ENCODE peak calls at places on chromosomes 7 and 10, in four cellular contexts. One of them, this sample, is unnamed. For H3K4me1, the result is how much of the 10 kb centered on the place peaks cover.

GRCh38 chr10:34916368-34916767 is 101.3 kb upstream of the PARD3 start:
- DNase-seq in mesenchymal stem cell: peak
- DNase-seq in fibroblast of lung: peak
- DNase-seq in NT2/D1: no peak
- DNase-seq in this sample: peak

GRCh38 chr7:79506481-79506880 is 53.0 kb upstream of the MAGI2 start:
- DNase-seq in mesenchymal stem cell: peak
- DNase-seq in fibroblast of lung: no peak
- DNase-seq in NT2/D1: peak
- DNase-seq in this sample: peak

GRCh38 chr7:77450054-77450453 is 33.9 kb upstream of the GSAP start:
- DNase-seq in mesenchymal stem cell: no peak
- DNase-seq in fibroblast of lung: no peak
- DNase-seq in NT2/D1: no peak
- DNase-seq in this sample: peak

GRCh38 chr7:44177570-44178131 is 11.6 kb downstream of the GCK start:
- DNase-seq in mesenchymal stem cell: peak
- DNase-seq in fibroblast of lung: peak
- DNase-seq in NT2/D1: peak
- DNase-seq in this sample: peak

GRCh38 chr7:56099653-56100052 is 6.6 kb downstream of the CHCHD2 start:
- DNase-seq in mesenchymal stem cell: no peak
- DNase-seq in fibroblast of lung: no peak
- DNase-seq in NT2/D1: no peak
- DNase-seq in this sample: no peak

GRCh38 chr7:20218261-20218660 is 1.1 kb upstream of the MACC1 start:
- DNase-seq in mesenchymal stem cell: no peak
- DNase-seq in fibroblast of lung: no peak
- DNase-seq in NT2/D1: no peak
- DNase-seq in this sample: no peak

GRCh38 chr10:8043569-8044306 is 10.8 kb upstream of the GATA3 start:
- DNase-seq in mesenchymal stem cell: no peak
- DNase-seq in fibroblast of lung: no peak
- DNase-seq in NT2/D1: no peak
- DNase-seq in this sample: no peak

GRCh38 chr10:77906863-77907861 is 19.4 kb downstream of the DLG5 start:
- DNase-seq in mesenchymal stem cell: no peak
- DNase-seq in fibroblast of lung: no peak
- DNase-seq in NT2/D1: no peak
- DNase-seq in this sample: no peak

GRCh38 chr10:129589546-129589945 is 122.5 kb downstream of the MGMT start:
- DNase-seq in mesenchymal stem cell: no peak
- DNase-seq in fibroblast of lung: no peak
- DNase-seq in NT2/D1: no peak
- DNase-seq in this sample: no peak

GRCh38 chr7:44382459-44383300 is 57.3 kb upstream of the CAMK2B start:
- DNase-seq in mesenchymal stem cell: peak
- DNase-seq in fibroblast of lung: peak
- DNase-seq in NT2/D1: no peak
- DNase-seq in this sample: peak

GRCh38 chr7:41096921-41097320 is 606.0 kb downstream of the INHBA start:
- DNase-seq in mesenchymal stem cell: peak
- DNase-seq in fibroblast of lung: peak
- DNase-seq in NT2/D1: no peak
- DNase-seq in this sample: peak

GRCh38 chr10:100014129-100014762 is 4.5 kb upstream of the DNMBP start:
- DNase-seq in mesenchymal stem cell: no peak
- DNase-seq in fibroblast of lung: no peak
- DNase-seq in NT2/D1: no peak
- DNase-seq in this sample: no peak

GRCh38 chr7:75623390-75624133 is 115.2 kb downstream of the HIP1 start:
- DNase-seq in mesenchymal stem cell: peak
- DNase-seq in fibroblast of lung: no peak
- DNase-seq in NT2/D1: no peak
- DNase-seq in this sample: peak

GRCh38 chr7:106022193-106022821 is 59.2 kb downstream of the CDHR3 start:
- DNase-seq in mesenchymal stem cell: no peak
- DNase-seq in fibroblast of lung: no peak
- DNase-seq in NT2/D1: no peak
- DNase-seq in this sample: no peak

GRCh38 chr10:113953505-113954272 is 90.0 kb upstream of the ADRB1 start:
- DNase-seq in mesenchymal stem cell: no peak
- DNase-seq in fibroblast of lung: no peak
- DNase-seq in NT2/D1: no peak
- DNase-seq in this sample: no peak

GRCh38 chr7:136228185-136228584 is 251.0 kb upstream of the MTPN start:
- DNase-seq in mesenchymal stem cell: peak
- DNase-seq in fibroblast of lung: peak
- DNase-seq in NT2/D1: no peak
- DNase-seq in this sample: no peak

GRCh38 chr7:98872328-98872924 is 2.6 kb upstream of the TMEM130 start:
- DNase-seq in mesenchymal stem cell: peak
- DNase-seq in fibroblast of lung: peak
- DNase-seq in NT2/D1: no peak
- DNase-seq in this sample: peak

GRCh38 chr7:537911-538634 is 18.4 kb upstream of the PDGFA start:
- DNase-seq in mesenchymal stem cell: peak
- DNase-seq in fibroblast of lung: peak
- DNase-seq in NT2/D1: no peak
- DNase-seq in this sample: peak

GRCh38 chr7:155676052-155676451 is 31.6 kb downstream of the RBM33 start:
- DNase-seq in mesenchymal stem cell: no peak
- DNase-seq in fibroblast of lung: no peak
- DNase-seq in NT2/D1: no peak
- DNase-seq in this sample: no peak

GRCh38 chr7:12066004-12066403 is 145.1 kb upstream of the TMEM106B start:
- DNase-seq in mesenchymal stem cell: no peak
- DNase-seq in fibroblast of lung: no peak
- DNase-seq in NT2/D1: no peak
- DNase-seq in this sample: no peak

GRCh38 chr10:22554481-22555182 is 159.7 kb downstream of the PIP4K2A start:
- DNase-seq in mesenchymal stem cell: peak
- DNase-seq in fibroblast of lung: peak
- DNase-seq in NT2/D1: no peak
- DNase-seq in this sample: peak

GRCh38 chr7:135597181-135597925 is 39.6 kb downstream of the NUP205 start:
- DNase-seq in mesenchymal stem cell: no peak
- DNase-seq in fibroblast of lung: peak
- DNase-seq in NT2/D1: no peak
- DNase-seq in this sample: peak

GRCh38 chr7:37973915-37974314 is 53.5 kb downstream of the EPDR1 start:
- DNase-seq in mesenchymal stem cell: no peak
- DNase-seq in fibroblast of lung: no peak
- DNase-seq in NT2/D1: no peak
- DNase-seq in this sample: no peak

GRCh38 chr7:130350945-130351663 is 6.5 kb downstream of the CPA5 start:
- DNase-seq in mesenchymal stem cell: peak
- DNase-seq in fibroblast of lung: peak
- DNase-seq in NT2/D1: no peak
- DNase-seq in this sample: no peak

GRCh38 chr10:62224606-62225005 is 44.0 kb downstream of the RTKN2 start:
- DNase-seq in mesenchymal stem cell: peak
- DNase-seq in fibroblast of lung: no peak
- DNase-seq in NT2/D1: peak
- DNase-seq in this sample: peak

GRCh38 chr10:470339-471003 is 219.0 kb downstream of the DIP2C start:
- DNase-seq in mesenchymal stem cell: no peak
- DNase-seq in fibroblast of lung: no peak
- DNase-seq in NT2/D1: no peak
- DNase-seq in this sample: no peak

GRCh38 chr10:103554488-103555320 is 61.2 kb downstream of the NEURL1 start:
- DNase-seq in mesenchymal stem cell: peak
- DNase-seq in fibroblast of lung: peak
- DNase-seq in NT2/D1: no peak
- DNase-seq in this sample: peak

GRCh38 chr10:113438660-113439059 is 114.2 kb upstream of the HABP2 start:
- DNase-seq in mesenchymal stem cell: peak
- DNase-seq in fibroblast of lung: no peak
- DNase-seq in NT2/D1: no peak
- DNase-seq in this sample: peak

GRCh38 chr10:129344956-129345355 is 122.1 kb upstream of the MGMT start:
- DNase-seq in mesenchymal stem cell: no peak
- DNase-seq in fibroblast of lung: no peak
- DNase-seq in NT2/D1: no peak
- DNase-seq in this sample: no peak

GRCh38 chr10:69728335-69728861 is 73.3 kb upstream of the COL13A1 start:
- DNase-seq in mesenchymal stem cell: peak
- DNase-seq in fibroblast of lung: peak
- DNase-seq in NT2/D1: peak
- DNase-seq in this sample: peak

GRCh38 chr10:69730251-69731156 is 71.2 kb upstream of the COL13A1 start:
- DNase-seq in mesenchymal stem cell: peak
- DNase-seq in fibroblast of lung: peak
- DNase-seq in NT2/D1: no peak
- DNase-seq in this sample: peak

GRCh38 chr10:69731698-69732097 is 70.0 kb upstream of the COL13A1 start:
- DNase-seq in mesenchymal stem cell: no peak
- DNase-seq in fibroblast of lung: no peak
- DNase-seq in NT2/D1: no peak
- DNase-seq in this sample: no peak

GRCh38 chr10:69731184-69731583 is 70.5 kb upstream of the COL13A1 start:
- DNase-seq in mesenchymal stem cell: peak
- DNase-seq in fibroblast of lung: peak
- DNase-seq in NT2/D1: no peak
- DNase-seq in this sample: peak

DNA sequence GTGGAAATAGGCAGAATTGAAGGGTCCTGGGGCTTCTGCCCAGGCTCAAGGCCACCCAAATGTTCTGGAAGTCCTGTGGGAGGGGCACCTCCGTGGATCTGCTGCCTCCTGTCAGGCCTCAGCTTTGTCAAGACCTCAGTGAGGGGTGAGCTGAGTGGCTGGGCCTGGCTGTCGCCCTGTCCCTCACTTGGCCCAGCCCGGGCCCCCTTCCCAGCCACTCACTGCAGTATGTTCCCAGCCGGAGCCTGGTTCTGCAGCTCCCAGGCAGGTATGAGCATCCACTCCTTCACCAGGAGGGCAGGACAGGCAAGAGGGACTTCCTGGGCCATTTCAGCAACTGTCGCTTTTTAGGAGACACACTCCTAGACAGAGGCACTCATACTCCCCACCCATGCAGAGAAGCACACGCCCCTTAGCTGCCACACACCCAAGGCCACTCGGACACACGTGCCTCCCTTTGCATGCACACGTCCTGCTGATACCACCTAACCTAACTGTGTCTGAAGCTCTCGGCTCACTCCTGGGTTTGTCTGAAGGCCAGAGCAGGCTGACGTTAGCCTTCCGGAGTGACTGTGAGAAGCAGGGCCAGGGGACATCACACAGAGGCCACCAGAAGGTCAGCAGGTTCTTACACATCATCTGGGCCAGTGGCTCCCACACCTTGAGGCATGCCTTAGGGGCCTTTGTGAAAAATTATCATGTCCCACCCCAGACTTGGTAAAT is 72.2 kb upstream of the COL13A1 start:
- DNase-seq in mesenchymal stem cell: no peak
- DNase-seq in fibroblast of lung: no peak
- DNase-seq in NT2/D1: no peak
- DNase-seq in this sample: no peak
- H3K4me1 ChIP-seq in mesenchymal stem cell: half or more
- H3K4me1 ChIP-seq in fibroblast of lung: under half
- H3K4me1 ChIP-seq in NT2/D1: under half
- H3K4me1 ChIP-seq in this sample: under half

DNA sequence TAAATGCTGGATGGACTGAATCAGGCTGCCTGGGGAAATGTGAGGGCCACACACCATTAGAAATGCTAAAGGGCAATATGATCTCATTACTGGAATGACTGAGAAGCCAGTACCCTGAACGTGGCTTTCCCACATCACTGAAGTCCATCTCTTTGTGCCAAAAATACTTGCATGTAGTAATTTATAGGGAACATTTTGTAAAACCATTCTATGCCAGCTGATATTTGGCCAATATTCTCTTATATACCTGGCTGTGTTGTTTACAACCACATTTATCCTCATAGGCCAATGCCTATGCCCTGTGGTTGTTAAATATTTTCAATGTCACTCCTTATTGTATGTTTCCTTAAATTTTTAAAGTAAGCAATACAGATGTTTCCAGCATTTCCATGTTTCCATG is 111.6 kb downstream of the C10orf90 start:
- DNase-seq in mesenchymal stem cell: no peak
- DNase-seq in fibroblast of lung: no peak
- DNase-seq in NT2/D1: no peak
- DNase-seq in this sample: no peak
- H3K4me1 ChIP-seq in mesenchymal stem cell: under half
- H3K4me1 ChIP-seq in fibroblast of lung: under half
- H3K4me1 ChIP-seq in NT2/D1: under half
- H3K4me1 ChIP-seq in this sample: under half

GRCh38 chr7:5596896-5597246 is 173.2 kb upstream of the TNRC18 start:
- DNase-seq in mesenchymal stem cell: no peak
- DNase-seq in fibroblast of lung: no peak
- DNase-seq in NT2/D1: no peak
- DNase-seq in this sample: peak

GRCh38 chr7:5597772-5598171 is 174.1 kb upstream of the TNRC18 start:
- DNase-seq in mesenchymal stem cell: peak
- DNase-seq in fibroblast of lung: no peak
- DNase-seq in NT2/D1: no peak
- DNase-seq in this sample: peak

GRCh38 chr7:5595545-5596045 is 172.0 kb upstream of the TNRC18 start:
- DNase-seq in mesenchymal stem cell: no peak
- DNase-seq in fibroblast of lung: no peak
- DNase-seq in NT2/D1: no peak
- DNase-seq in this sample: peak

GRCh38 chr7:5594616-5595544 is 171.2 kb upstream of the TNRC18 start:
- DNase-seq in mesenchymal stem cell: peak
- DNase-seq in fibroblast of lung: peak
- DNase-seq in NT2/D1: no peak
- DNase-seq in this sample: peak

GRCh38 chr7:5596046-5596895 is 172.6 kb upstream of the TNRC18 start:
- DNase-seq in mesenchymal stem cell: peak
- DNase-seq in fibroblast of lung: peak
- DNase-seq in NT2/D1: no peak
- DNase-seq in this sample: peak
- H3K4me1 ChIP-seq in mesenchymal stem cell: under half
- H3K4me1 ChIP-seq in fibroblast of lung: under half
- H3K4me1 ChIP-seq in NT2/D1: under half
- H3K4me1 ChIP-seq in this sample: under half

DNA sequence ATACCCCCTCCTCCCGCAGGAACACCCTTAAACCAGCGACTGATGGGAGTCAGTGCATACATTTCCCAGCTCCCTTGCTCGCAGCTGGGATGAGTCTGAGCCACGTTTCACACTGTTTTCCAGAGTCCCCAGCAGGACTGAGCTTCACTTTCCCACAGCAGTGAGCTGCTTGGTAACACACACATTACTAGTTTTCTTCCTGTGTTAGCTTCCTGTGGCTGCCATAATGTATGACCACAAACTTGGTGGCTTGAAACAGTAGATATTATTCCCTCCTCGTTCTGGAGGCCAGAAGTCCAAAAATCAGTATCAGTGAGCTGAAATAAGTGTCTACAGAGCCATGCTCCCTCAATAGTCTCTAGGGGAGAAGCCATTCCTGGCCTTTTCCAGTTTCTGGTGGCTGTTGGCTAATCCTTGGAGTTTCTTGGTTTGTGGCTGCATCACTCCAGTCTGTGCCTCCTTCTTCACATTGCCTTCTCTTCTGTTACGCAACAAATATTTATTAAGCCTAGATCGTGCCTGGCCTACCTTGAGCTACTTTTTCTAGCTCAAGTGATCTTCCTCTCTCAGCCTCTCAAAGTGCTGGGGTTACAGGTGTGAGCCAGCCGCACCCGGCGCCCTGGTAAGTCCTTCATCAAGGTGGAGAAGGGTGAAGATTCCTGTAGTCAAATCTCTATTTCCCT is 26.2 kb upstream of the CARD11 start:
- DNase-seq in mesenchymal stem cell: no peak
- DNase-seq in fibroblast of lung: no peak
- DNase-seq in NT2/D1: no peak
- DNase-seq in this sample: no peak
- H3K4me1 ChIP-seq in mesenchymal stem cell: under half
- H3K4me1 ChIP-seq in fibroblast of lung: under half
- H3K4me1 ChIP-seq in NT2/D1: under half
- H3K4me1 ChIP-seq in this sample: under half

This sample was measured in GM23248.